ENCODE peak calls at places on chromosomes 11 and 22, in nine cellular contexts. D is psoas muscle; J is SK-N-SH; G is cardiac muscle cell; K is heart right ventricle; W is kidney; Y is stomach; N is fibroblast of lung; Q is CD4-positive, alpha-beta memory T cell. A is an unnamed sample.
A peak's percentile ranks its signal among the peaks of the same experiment; 100 is the strongest.

GRCh38 chr11:85627332-85627997 is at the start of gene DLG2:
- DNase-seq in D (no peak), Q (peak; percentile 35), G (peak; percentile 46), Y (no peak), K (peak; percentile 15), N (peak; percentile 41), W (no peak), J (peak; percentile 21), A (peak; percentile 40)

GRCh38 chr11:121348220-121348875 is 55.8 kb downstream of the SC5D start:
- DNase-seq in N (no peak), W (no peak), Q (no peak), K (no peak), D (no peak), J (no peak), G (no peak), Y (no peak), A (no peak)

GRCh38 chr11:116532066-116532465 is 240.7 kb downstream of the BUD13 start:
- DNase-seq in G (no peak), Q (no peak), D (no peak), Y (peak; percentile 8), W (no peak), J (no peak), N (no peak), K (no peak), A (no peak)

GRCh38 chr11:126282361-126282741 is 542 bp upstream of the TIRAP start:
- DNase-seq in K (peak; percentile 48), W (no peak), Y (peak; percentile 34), G (peak; percentile 35), Q (peak; percentile 43), N (peak; percentile 48), J (peak; percentile 81), D (peak; percentile 74), A (peak; percentile 22)

GRCh38 chr11:46410021-46410420 is 18.4 kb upstream of the CHRM4 start:
- DNase-seq in N (no peak), D (no peak), J (no peak), G (no peak), W (no peak), Q (no peak), Y (no peak), K (no peak), A (no peak)

GRCh38 chr22:27642104-27642800 is 159.3 kb downstream of the MN1 start:
- DNase-seq in G (no peak), K (no peak), Y (no peak), J (peak; percentile 49), Q (no peak), W (no peak), D (peak; percentile 93), N (peak; percentile 10), A (no peak)

GRCh38 chr11:19676508-19677379 is 35.9 kb upstream of the NAV2 start:
- DNase-seq in J (no peak), G (no peak), Y (no peak), Q (no peak), K (peak; percentile 80), W (no peak), N (no peak), D (no peak), A (no peak)

GRCh38 chr11:36151933-36152580 is 137.2 kb downstream of the COMMD9 start:
- DNase-seq in K (no peak), Y (no peak), W (no peak), G (no peak), N (no peak), J (no peak), Q (no peak), D (no peak), A (no peak)

GRCh38 chr11:6403539-6403938 is 13.3 kb downstream of the SMPD1 start:
- DNase-seq in J (no peak), N (no peak), K (no peak), Q (no peak), G (no peak), D (no peak), W (peak; percentile 71), Y (no peak), A (no peak)

GRCh38 chr11:3227568-3228444 is 4.4 kb downstream of the MRGPRE start:
- DNase-seq in Q (no peak), D (peak; percentile 50), Y (no peak), J (peak; percentile 19), K (no peak), N (no peak), G (no peak), W (peak; percentile 74), A (no peak)

GRCh38 chr11:3944198-3944597 is 88.7 kb downstream of the STIM1 start:
- DNase-seq in D (peak; percentile 58), G (no peak), W (no peak), N (peak; percentile 53), Q (no peak), K (no peak), Y (no peak), J (no peak), A (no peak)

GRCh38 chr11:72306186-72306585 is 62.2 kb upstream of the PHOX2A start:
- DNase-seq in D (no peak), Q (no peak), G (no peak), K (no peak), N (peak; percentile 32), Y (no peak), W (no peak), J (no peak), A (no peak)

GRCh38 chr11:13667245-13667644 is 1.2 kb upstream of the FAR1 start:
- DNase-seq in W (no peak), K (no peak), Q (no peak), G (no peak), J (no peak), N (peak; percentile 48), D (no peak), Y (no peak), A (no peak)

GRCh38 chr11:64268687-64269379 is 15.6 kb downstream of the BAD start:
- DNase-seq in Y (peak; percentile 69), W (peak; percentile 92), Q (peak; percentile 37), J (peak; percentile 77), N (peak; percentile 68), K (peak; percentile 69), D (peak; percentile 90), G (no peak), A (peak; percentile 27)

GRCh38 chr22:18060646-18061620 is 16.9 kb upstream of the PEX26 start:
- DNase-seq in K (no peak), N (peak; percentile 78), G (no peak), D (no peak), Y (no peak), J (no peak), W (peak; percentile 77), Q (no peak), A (no peak)

GRCh38 chr22:48332438-48333322 is 1495.0 kb downstream of the BRD1 start:
- DNase-seq in D (peak; percentile 42), K (no peak), G (no peak), J (no peak), Y (no peak), W (peak; percentile 63), Q (no peak), N (no peak), A (no peak)

GRCh38 chr22:20422271-20422958 is 15.2 kb downstream of the SCARF2 start:
- DNase-seq in K (no peak), Y (no peak), N (peak; percentile 66), Q (no peak), W (peak; percentile 68), J (peak; percentile 97), D (peak; percentile 53), G (no peak), A (no peak)

GRCh38 chr11:108341654-108342053 is 118.8 kb downstream of the ATM start:
- DNase-seq in D (no peak), Y (no peak), Q (no peak), K (no peak), J (no peak), G (no peak), N (no peak), W (no peak), A (no peak)

GRCh38 chr22:39946571-39947407 is 13.4 kb upstream of the TMA7B start:
- DNase-seq in N (no peak), J (peak; percentile 33), K (no peak), G (no peak), D (no peak), W (no peak), Y (no peak), Q (no peak), A (no peak)

GRCh38 chr11:95647805-95648379 is 141.7 kb downstream of the FAM76B start:
- DNase-seq in N (no peak), J (no peak), K (no peak), Y (no peak), Q (no peak), G (no peak), W (no peak), D (no peak), A (no peak)

GRCh38 chr11:36057372-36058045 is 113.6 kb downstream of the LDLRAD3 start:
- DNase-seq in J (no peak), W (no peak), N (no peak), G (no peak), Q (no peak), K (peak; percentile 41), Y (no peak), D (peak; percentile 72), A (no peak)

GRCh38 chr11:12209096-12209495 is 98.7 kb downstream of the MICAL2 start:
- DNase-seq in G (no peak), N (no peak), K (no peak), Y (no peak), Q (no peak), D (no peak), W (no peak), J (no peak), A (no peak)

GRCh38 chr11:71268706-71269321 is 16.4 kb upstream of the SHANK2 start:
- DNase-seq in W (no peak), G (no peak), Q (no peak), J (no peak), K (no peak), Y (no peak), N (no peak), D (no peak), A (no peak)
- H3K27ac ChIP-seq in W (no peak overlapping the region), G (no peak overlapping the region), Q (no peak overlapping the region), J (no peak overlapping the region), K (no peak overlapping the region), Y (no peak overlapping the region), N (no peak overlapping the region), D (no peak overlapping the region), A (no peak overlapping the region)

GRCh38 chr11:35049906-35050531 is 89.0 kb upstream of the CD44 start:
- DNase-seq in Y (no peak), G (no peak), D (no peak), Q (no peak), W (no peak), N (no peak), K (no peak), J (no peak), A (no peak)
- H3K27ac ChIP-seq in Y (no peak overlapping the region), G (peak overlapping the region; percentile 39), D (no peak overlapping the region), Q (no peak overlapping the region), W (no peak overlapping the region), N (no peak overlapping the region), K (no peak overlapping the region), J (no peak overlapping the region), A (no peak overlapping the region)

GRCh38 chr11:123587559-123587958 is 66.9 kb downstream of the SCN3B start:
- DNase-seq in G (no peak), W (no peak), Q (no peak), N (no peak), D (no peak), J (no peak), K (no peak), Y (peak; percentile 75), A (no peak)
- H3K27ac ChIP-seq in G (no peak overlapping the region), W (no peak overlapping the region), Q (no peak overlapping the region), N (no peak overlapping the region), D (no peak overlapping the region), J (no peak overlapping the region), K (no peak overlapping the region), Y (peak overlapping the region; percentile 89), A (no peak overlapping the region)

DNA sequence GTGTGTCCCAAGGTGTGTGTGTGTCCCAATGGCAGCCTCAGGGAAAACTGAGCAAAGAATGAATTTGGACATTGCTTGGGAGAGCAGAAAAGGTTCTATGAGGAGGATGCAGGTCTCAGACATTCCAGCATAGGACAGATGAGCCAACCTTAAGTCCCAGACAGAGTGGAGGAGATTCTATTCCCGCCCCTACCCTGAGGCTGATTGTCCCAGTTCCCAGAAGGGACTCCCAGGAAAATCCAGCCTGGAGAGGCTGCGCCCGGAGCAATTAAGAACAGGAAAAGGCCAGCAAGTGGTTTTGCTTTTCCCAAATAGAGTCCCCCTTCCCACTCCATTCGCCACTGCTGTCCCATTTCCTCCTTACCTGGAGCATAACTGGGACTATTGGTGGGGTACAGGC is 54.1 kb downstream of the RELT start:
- DNase-seq in N (no peak), G (no peak), Y (no peak), D (no peak), J (no peak), W (no peak), Q (no peak), K (no peak), A (no peak)
- H3K27ac ChIP-seq in N (no peak overlapping the region), G (no peak overlapping the region), Y (no peak overlapping the region), D (no peak overlapping the region), J (peak overlapping the region; percentile 95), W (no peak overlapping the region), Q (no peak overlapping the region), K (no peak overlapping the region), A (no peak overlapping the region)